ENCODE peak calls at places on chromosomes 11 and 22, in five cellular contexts. One of them, this sample, is unnamed.

GRCh38 chr11:86785576-86785975 is 14.8 kb upstream of the PRSS23 start:
- DNase-seq in GM10248: no peak
- DNase-seq in foreskin fibroblast: no peak
- DNase-seq in fibroblast of pulmonary artery: no peak
- DNase-seq in fibroblast of the aortic adventitia: no peak
- DNase-seq in this sample: no peak

GRCh38 chr22:26550498-26551033 is 38.3 kb upstream of the TFIP11 start:
- DNase-seq in GM10248: no peak
- DNase-seq in foreskin fibroblast: peak; percentile 82
- DNase-seq in fibroblast of pulmonary artery: peak; percentile 75
- DNase-seq in fibroblast of the aortic adventitia: peak; percentile 89
- DNase-seq in this sample: no peak

GRCh38 chr11:102010776-102011500 is 36.3 kb upstream of the CFAP300 start:
- DNase-seq in GM10248: no peak
- DNase-seq in foreskin fibroblast: peak; percentile 85
- DNase-seq in fibroblast of pulmonary artery: peak; percentile 83
- DNase-seq in fibroblast of the aortic adventitia: peak; percentile 85
- DNase-seq in this sample: no peak

GRCh38 chr11:74966651-74967050 is 17.6 kb downstream of the SPCS2 start:
- DNase-seq in GM10248: no peak
- DNase-seq in foreskin fibroblast: no peak
- DNase-seq in fibroblast of pulmonary artery: no peak
- DNase-seq in fibroblast of the aortic adventitia: no peak
- DNase-seq in this sample: no peak

GRCh38 chr11:42947405-42947804 is 364.4 kb upstream of the API5 start:
- DNase-seq in GM10248: no peak
- DNase-seq in foreskin fibroblast: no peak
- DNase-seq in fibroblast of pulmonary artery: no peak
- DNase-seq in fibroblast of the aortic adventitia: no peak
- DNase-seq in this sample: no peak

GRCh38 chr22:20298803-20299735 is 20.8 kb downstream of the DGCR6L start:
- DNase-seq in GM10248: peak; percentile 80
- DNase-seq in foreskin fibroblast: peak; percentile 76
- DNase-seq in fibroblast of pulmonary artery: peak; percentile 69
- DNase-seq in fibroblast of the aortic adventitia: peak; percentile 58
- DNase-seq in this sample: peak; percentile 87

GRCh38 chr11:62269654-62270278 is at the start of gene SCGB2A2:
- DNase-seq in GM10248: no peak
- DNase-seq in foreskin fibroblast: no peak
- DNase-seq in fibroblast of pulmonary artery: no peak
- DNase-seq in fibroblast of the aortic adventitia: no peak
- DNase-seq in this sample: no peak

GRCh38 chr22:46897246-46897623 is 134.8 kb downstream of the TBC1D22A start:
- DNase-seq in GM10248: no peak
- DNase-seq in foreskin fibroblast: no peak
- DNase-seq in fibroblast of pulmonary artery: no peak
- DNase-seq in fibroblast of the aortic adventitia: no peak
- DNase-seq in this sample: no peak

GRCh38 chr11:205221-206001 is 1.8 kb downstream of the BET1L start:
- DNase-seq in GM10248: no peak
- DNase-seq in foreskin fibroblast: no peak
- DNase-seq in fibroblast of pulmonary artery: no peak
- DNase-seq in fibroblast of the aortic adventitia: no peak
- DNase-seq in this sample: no peak

GRCh38 chr11:92735039-92735438 is 234.4 kb upstream of the MTNR1B start:
- DNase-seq in GM10248: no peak
- DNase-seq in foreskin fibroblast: no peak
- DNase-seq in fibroblast of pulmonary artery: no peak
- DNase-seq in fibroblast of the aortic adventitia: no peak
- DNase-seq in this sample: no peak

GRCh38 chr22:35866646-35867045 is 149.0 kb downstream of the APOL5 start:
- DNase-seq in GM10248: no peak
- DNase-seq in foreskin fibroblast: no peak
- DNase-seq in fibroblast of pulmonary artery: peak; percentile 59
- DNase-seq in fibroblast of the aortic adventitia: peak; percentile 52
- DNase-seq in this sample: no peak

GRCh38 chr11:19080579-19080993 is 20.1 kb upstream of the MRGPRX2 start:
- DNase-seq in GM10248: no peak
- DNase-seq in foreskin fibroblast: peak; percentile 95
- DNase-seq in fibroblast of pulmonary artery: peak; percentile 89
- DNase-seq in fibroblast of the aortic adventitia: peak; percentile 62
- DNase-seq in this sample: no peak

GRCh38 chr11:100978942-100979341 is 150.7 kb downstream of the PGR start:
- DNase-seq in GM10248: no peak
- DNase-seq in foreskin fibroblast: no peak
- DNase-seq in fibroblast of pulmonary artery: no peak
- DNase-seq in fibroblast of the aortic adventitia: no peak
- DNase-seq in this sample: no peak

GRCh38 chr11:10592331-10592730 is 23.9 kb upstream of the LYVE1 start:
- DNase-seq in GM10248: no peak
- DNase-seq in foreskin fibroblast: peak; percentile 76
- DNase-seq in fibroblast of pulmonary artery: peak; percentile 95
- DNase-seq in fibroblast of the aortic adventitia: peak; percentile 94
- DNase-seq in this sample: no peak

GRCh38 chr11:128764617-128765095 is 70.8 kb downstream of the FLI1 start:
- DNase-seq in GM10248: no peak
- DNase-seq in foreskin fibroblast: no peak
- DNase-seq in fibroblast of pulmonary artery: no peak
- DNase-seq in fibroblast of the aortic adventitia: no peak
- DNase-seq in this sample: no peak

GRCh38 chr11:316031-316701 is 2.3 kb downstream of the IFITM1 start:
- DNase-seq in GM10248: no peak
- DNase-seq in foreskin fibroblast: no peak
- DNase-seq in fibroblast of pulmonary artery: no peak
- DNase-seq in fibroblast of the aortic adventitia: no peak
- DNase-seq in this sample: no peak

GRCh38 chr22:30763815-30764686 is 69.4 kb downstream of the OSBP2 start:
- DNase-seq in GM10248: peak; percentile 75
- DNase-seq in foreskin fibroblast: peak; percentile 58
- DNase-seq in fibroblast of pulmonary artery: peak; percentile 88
- DNase-seq in fibroblast of the aortic adventitia: peak; percentile 88
- DNase-seq in this sample: peak; percentile 79
- TF ChIP-seq CTCF in GM10248: peak; percentile 55
- TF ChIP-seq CTCF in foreskin fibroblast: peak; percentile 56
- TF ChIP-seq CTCF in fibroblast of pulmonary artery: peak; percentile 72
- TF ChIP-seq CTCF in fibroblast of the aortic adventitia: peak; percentile 73
- TF ChIP-seq CTCF in this sample: peak; percentile 26

DNA sequence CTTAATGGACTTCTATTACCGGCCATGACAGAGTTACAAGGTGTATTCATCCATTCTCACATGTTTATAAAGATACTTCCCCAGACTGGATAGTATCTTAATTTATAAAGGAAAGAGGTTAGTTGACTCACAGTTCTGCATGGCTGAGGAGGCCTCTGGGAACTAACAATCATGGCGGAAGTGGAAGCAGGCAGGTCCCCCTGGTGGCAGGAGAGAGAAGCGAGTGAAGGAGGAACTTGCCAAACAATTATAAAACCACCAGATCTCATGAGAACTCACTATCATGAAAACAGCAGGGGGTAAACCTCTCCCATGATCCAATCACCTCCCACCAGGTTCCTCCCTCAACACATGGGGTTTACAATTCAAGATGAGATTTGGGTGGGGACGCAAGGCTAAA is 170.0 kb upstream of the PDGFD start:
- DNase-seq in GM10248: no peak
- DNase-seq in foreskin fibroblast: no peak
- DNase-seq in fibroblast of pulmonary artery: no peak
- DNase-seq in fibroblast of the aortic adventitia: no peak
- DNase-seq in this sample: no peak
- TF ChIP-seq CTCF in GM10248: no peak
- TF ChIP-seq CTCF in foreskin fibroblast: peak; percentile 24
- TF ChIP-seq CTCF in fibroblast of pulmonary artery: peak; percentile 29
- TF ChIP-seq CTCF in fibroblast of the aortic adventitia: peak; percentile 41
- TF ChIP-seq CTCF in this sample: no peak

GRCh38 chr22:24178502-24179440 is 2.5 kb upstream of the SUSD2 start:
- DNase-seq in GM10248: no peak
- DNase-seq in foreskin fibroblast: no peak
- DNase-seq in fibroblast of pulmonary artery: peak; percentile 24
- DNase-seq in fibroblast of the aortic adventitia: no peak
- DNase-seq in this sample: no peak
- TF ChIP-seq CTCF in GM10248: peak; percentile 29
- TF ChIP-seq CTCF in foreskin fibroblast: peak; percentile 50
- TF ChIP-seq CTCF in fibroblast of pulmonary artery: peak; percentile 45
- TF ChIP-seq CTCF in fibroblast of the aortic adventitia: peak; percentile 29
- TF ChIP-seq CTCF in this sample: no peak

GRCh38 chr11:68803766-68804165 is 38.0 kb downstream of the CPT1A start:
- DNase-seq in GM10248: no peak
- DNase-seq in foreskin fibroblast: no peak
- DNase-seq in fibroblast of pulmonary artery: no peak
- DNase-seq in fibroblast of the aortic adventitia: no peak
- DNase-seq in this sample: no peak

GRCh38 chr11:68809506-68809905 is 32.2 kb downstream of the CPT1A start:
- DNase-seq in GM10248: no peak
- DNase-seq in foreskin fibroblast: no peak
- DNase-seq in fibroblast of pulmonary artery: no peak
- DNase-seq in fibroblast of the aortic adventitia: no peak
- DNase-seq in this sample: no peak

GRCh38 chr11:68808787-68809186 is 32.9 kb downstream of the CPT1A start:
- DNase-seq in GM10248: no peak
- DNase-seq in foreskin fibroblast: no peak
- DNase-seq in fibroblast of pulmonary artery: no peak
- DNase-seq in fibroblast of the aortic adventitia: no peak
- DNase-seq in this sample: no peak

GRCh38 chr11:68806931-68807844 is 34.5 kb downstream of the CPT1A start:
- DNase-seq in GM10248: no peak
- DNase-seq in foreskin fibroblast: peak; percentile 39
- DNase-seq in fibroblast of pulmonary artery: peak; percentile 76
- DNase-seq in fibroblast of the aortic adventitia: peak; percentile 67
- DNase-seq in this sample: no peak

GRCh38 chr11:68804786-68805185 is 36.9 kb downstream of the CPT1A start:
- DNase-seq in GM10248: no peak
- DNase-seq in foreskin fibroblast: no peak
- DNase-seq in fibroblast of pulmonary artery: no peak
- DNase-seq in fibroblast of the aortic adventitia: no peak
- DNase-seq in this sample: no peak
- TF ChIP-seq CTCF in GM10248: no peak
- TF ChIP-seq CTCF in foreskin fibroblast: no peak
- TF ChIP-seq CTCF in fibroblast of pulmonary artery: no peak
- TF ChIP-seq CTCF in fibroblast of the aortic adventitia: no peak
- TF ChIP-seq CTCF in this sample: no peak

DNA sequence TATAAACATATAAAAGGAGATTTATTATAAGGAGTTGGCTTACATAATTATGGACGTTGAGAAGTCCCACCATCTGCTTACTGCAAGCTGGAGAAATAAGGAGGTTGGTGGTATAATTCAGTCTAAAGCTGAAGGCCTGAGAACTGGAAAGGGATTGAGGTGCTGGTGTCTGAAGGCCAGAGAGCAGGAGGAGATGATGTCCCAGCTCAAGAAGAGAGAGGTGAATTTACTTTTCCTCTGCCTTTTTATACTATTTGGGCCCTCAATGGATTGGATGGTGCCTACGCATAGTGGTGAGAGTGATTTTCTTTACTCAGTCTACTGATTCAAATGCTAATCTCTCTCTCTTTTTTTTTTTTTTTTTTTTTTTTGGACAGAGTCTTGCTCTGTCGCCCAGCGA is 1.3 kb upstream of the ZNF202 start:
- DNase-seq in GM10248: no peak
- DNase-seq in foreskin fibroblast: no peak
- DNase-seq in fibroblast of pulmonary artery: no peak
- DNase-seq in fibroblast of the aortic adventitia: no peak
- DNase-seq in this sample: no peak
- TF ChIP-seq CTCF in GM10248: no peak
- TF ChIP-seq CTCF in foreskin fibroblast: no peak
- TF ChIP-seq CTCF in fibroblast of pulmonary artery: no peak
- TF ChIP-seq CTCF in fibroblast of the aortic adventitia: no peak
- TF ChIP-seq CTCF in this sample: no peak

DNA sequence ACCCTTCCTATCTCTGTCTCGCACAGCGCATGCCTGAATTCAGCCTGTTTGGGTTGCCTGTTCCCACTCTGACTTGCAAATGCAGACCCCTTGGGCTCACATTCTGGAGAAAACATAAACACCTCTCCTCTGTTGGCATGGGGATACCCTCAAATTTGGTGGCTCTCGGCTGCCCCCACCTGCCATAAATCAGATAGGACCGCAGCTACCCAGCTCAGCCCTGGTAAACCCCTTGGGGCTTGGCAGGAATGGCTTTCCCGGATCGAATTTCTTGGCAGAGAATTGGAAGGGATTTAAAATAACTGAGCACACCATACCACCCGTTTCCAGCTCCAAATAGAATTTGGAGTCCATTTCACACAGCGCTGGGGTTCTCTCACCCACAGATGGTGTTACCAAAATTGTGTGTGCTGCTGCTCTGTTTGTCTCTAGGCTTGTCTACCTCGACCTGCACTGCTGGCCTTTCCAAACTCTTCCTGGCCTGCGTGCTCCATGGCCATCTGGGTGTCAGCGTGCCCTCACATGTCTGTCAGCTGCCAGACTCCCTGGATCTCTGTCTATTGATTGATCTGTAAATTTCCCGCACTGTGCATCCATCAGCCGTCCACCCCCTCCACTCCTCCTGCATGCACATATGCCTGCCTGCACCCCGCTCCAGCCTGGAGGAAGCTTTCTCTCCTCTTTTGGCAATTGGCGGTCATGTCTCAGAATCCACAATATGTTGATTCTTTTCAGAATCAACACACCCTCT is 134.0 kb downstream of the NTM start:
- DNase-seq in GM10248: no peak
- DNase-seq in foreskin fibroblast: no peak
- DNase-seq in fibroblast of pulmonary artery: no peak
- DNase-seq in fibroblast of the aortic adventitia: no peak
- DNase-seq in this sample: no peak
- TF ChIP-seq CTCF in GM10248: no peak
- TF ChIP-seq CTCF in foreskin fibroblast: no peak
- TF ChIP-seq CTCF in fibroblast of pulmonary artery: no peak
- TF ChIP-seq CTCF in fibroblast of the aortic adventitia: no peak
- TF ChIP-seq CTCF in this sample: no peak

GRCh38 chr11:122023614-122024250 is 92.3 kb downstream of the BLID start:
- DNase-seq in GM10248: no peak
- DNase-seq in foreskin fibroblast: no peak
- DNase-seq in fibroblast of pulmonary artery: no peak
- DNase-seq in fibroblast of the aortic adventitia: peak; percentile 61
- DNase-seq in this sample: no peak
- TF ChIP-seq CTCF in GM10248: no peak
- TF ChIP-seq CTCF in foreskin fibroblast: peak; percentile 22
- TF ChIP-seq CTCF in fibroblast of pulmonary artery: peak; percentile 14
- TF ChIP-seq CTCF in fibroblast of the aortic adventitia: peak; percentile 41
- TF ChIP-seq CTCF in this sample: no peak

GRCh38 chr22:25403752-25404471 is 160.6 kb upstream of the GRK3 start:
- DNase-seq in GM10248: peak; percentile 46
- DNase-seq in foreskin fibroblast: peak; percentile 56
- DNase-seq in fibroblast of pulmonary artery: peak; percentile 32
- DNase-seq in fibroblast of the aortic adventitia: peak; percentile 47
- DNase-seq in this sample: peak; percentile 59
- TF ChIP-seq CTCF in GM10248: no peak
- TF ChIP-seq CTCF in foreskin fibroblast: no peak
- TF ChIP-seq CTCF in fibroblast of pulmonary artery: no peak
- TF ChIP-seq CTCF in fibroblast of the aortic adventitia: peak; percentile 22
- TF ChIP-seq CTCF in this sample: no peak

DNA sequence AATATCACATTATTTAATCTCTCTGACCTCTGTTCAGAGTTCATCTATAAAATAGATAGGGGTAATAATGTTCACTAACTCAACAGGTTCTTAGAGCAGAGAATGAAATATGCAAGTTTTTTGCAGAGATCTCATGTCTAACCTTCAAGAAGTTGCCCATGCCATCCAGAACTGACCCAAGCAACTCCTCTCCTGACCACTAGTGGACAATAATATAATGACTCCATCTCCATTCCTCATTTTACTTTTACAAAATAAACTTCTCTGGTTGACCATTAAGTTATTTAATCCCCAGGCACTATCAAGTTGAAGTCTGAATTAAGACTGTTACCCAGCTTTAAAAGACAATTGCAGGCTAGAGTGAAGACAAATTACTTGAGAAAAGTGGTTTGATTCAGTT is 382.6 kb downstream of the KCNA4 start:
- DNase-seq in GM10248: no peak
- DNase-seq in foreskin fibroblast: no peak
- DNase-seq in fibroblast of pulmonary artery: peak; percentile 44
- DNase-seq in fibroblast of the aortic adventitia: peak; percentile 4
- DNase-seq in this sample: no peak
- TF ChIP-seq CTCF in GM10248: no peak
- TF ChIP-seq CTCF in foreskin fibroblast: no peak
- TF ChIP-seq CTCF in fibroblast of pulmonary artery: peak; percentile 54
- TF ChIP-seq CTCF in fibroblast of the aortic adventitia: peak; percentile 27
- TF ChIP-seq CTCF in this sample: no peak